ENCODE peak calls at places on chromosomes 7 and 10, in nine cellular contexts. U is A549, G is HL-60, D is HCT116, C is Panc1, O is GM23338, A is K562, R is SK-N-SH, N is GM12878. S is an unnamed sample.

GRCh38 chr7:126574276-126574675 is 678.5 kb downstream of the GRM8 start:
- DNase-seq in U (peak; percentile 15), G (no peak), D (no peak), C (peak; percentile 67), O (no peak), A (no peak), R (no peak), N (no peak), S (no peak)

GRCh38 chr10:52451817-52452216 is 137.7 kb downstream of the DKK1 start:
- DNase-seq in U (peak; percentile 75), G (no peak), D (no peak), C (no peak), O (no peak), A (no peak), R (no peak), N (no peak), S (no peak)

GRCh38 chr10:49071221-49071761 is 44.0 kb downstream of the VSTM4 start:
- DNase-seq in U (no peak), G (no peak), D (no peak), C (no peak), O (no peak), A (no peak), R (no peak), N (no peak), S (no peak)

GRCh38 chr10:72736176-72736795 is 44.3 kb downstream of the MCU start:
- DNase-seq in U (peak; percentile 50), G (no peak), D (no peak), C (no peak), O (no peak), A (no peak), R (no peak), N (no peak), S (peak; percentile 17)

GRCh38 chr10:34047389-34047788 is 712.9 kb upstream of the NRP1 start:
- DNase-seq in U (no peak), G (no peak), D (no peak), C (no peak), O (no peak), A (no peak), R (no peak), N (no peak), S (no peak)

GRCh38 chr7:93053209-93053945 is 64.4 kb downstream of the SAMD9 start:
- DNase-seq in U (no peak), G (no peak), D (no peak), C (no peak), O (no peak), A (no peak), R (no peak), N (no peak), S (no peak)

GRCh38 chr7:41633690-41634089 is 69.2 kb downstream of the INHBA start:
- DNase-seq in U (no peak), G (no peak), D (no peak), C (no peak), O (no peak), A (no peak), R (no peak), N (no peak), S (no peak)

GRCh38 chr10:75197906-75198305 is 12.7 kb upstream of the VDAC2 start:
- DNase-seq in U (no peak), G (no peak), D (no peak), C (no peak), O (no peak), A (no peak), R (no peak), N (no peak), S (no peak)

GRCh38 chr7:111364413-111364812 is 197.9 kb downstream of the IMMP2L start:
- DNase-seq in U (peak; percentile 47), G (no peak), D (no peak), C (no peak), O (no peak), A (no peak), R (no peak), N (no peak), S (no peak)

GRCh38 chr10:113007821-113008220 is 57.8 kb downstream of the TCF7L2 start:
- DNase-seq in U (no peak), G (no peak), D (no peak), C (no peak), O (no peak), A (no peak), R (no peak), N (no peak), S (no peak)

GRCh38 chr10:60197206-60197605 is 192.5 kb downstream of the ANK3 start:
- DNase-seq in U (no peak), G (no peak), D (no peak), C (no peak), O (no peak), A (no peak), R (no peak), N (no peak), S (no peak)

GRCh38 chr7:47180268-47180826 is 401.6 kb downstream of the TNS3 start:
- DNase-seq in U (peak; percentile 55), G (peak; percentile 25), D (peak; percentile 33), C (peak; percentile 36), O (peak; percentile 78), A (peak; percentile 58), R (peak; percentile 73), N (no peak), S (peak; percentile 49)

GRCh38 chr7:52129278-52129677 is 812.7 kb upstream of the COBL start:
- DNase-seq in U (no peak), G (no peak), D (no peak), C (no peak), O (peak; percentile 20), A (no peak), R (no peak), N (no peak), S (no peak)
- TF ChIP-seq REST in U (no peak), G (no peak), D (no peak), C (no peak), O (no peak), A (no peak), R (no peak), N (no peak), S (no peak)

DNA sequence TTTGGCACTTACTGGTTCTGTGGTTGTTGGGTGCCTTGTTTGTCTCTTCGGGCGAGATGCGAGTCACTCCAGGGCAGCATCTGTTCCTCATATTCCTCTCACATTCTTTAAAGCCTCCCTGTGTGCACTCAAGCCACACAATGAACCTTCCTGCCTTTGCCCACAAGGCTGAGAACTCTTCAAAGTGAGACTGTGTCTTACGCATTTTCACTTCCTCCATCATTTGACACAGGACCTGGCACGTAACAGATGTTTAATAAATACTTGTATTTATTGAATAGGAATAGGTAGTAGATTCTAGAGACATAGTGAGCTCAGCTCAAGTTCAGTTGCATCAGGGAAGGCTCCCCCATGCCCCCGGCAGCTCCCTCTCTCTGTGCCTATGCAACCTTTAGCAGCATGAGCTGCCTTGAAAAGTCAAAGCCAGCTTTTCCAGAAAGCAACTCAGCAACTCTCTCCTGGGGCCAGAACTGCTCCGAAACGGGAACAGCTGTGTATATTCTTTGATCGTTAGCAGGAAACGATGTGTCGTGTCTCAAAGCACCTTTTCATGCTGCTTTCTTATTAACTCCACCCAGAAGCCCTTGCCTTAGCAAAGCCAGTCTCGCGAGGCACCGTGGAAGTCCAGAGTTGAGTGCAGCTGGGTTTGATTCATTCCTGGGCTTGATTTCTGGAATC is 97.5 kb downstream of the PFKFB3 start:
- DNase-seq in U (peak; percentile 63), G (peak; percentile 36), D (no peak), C (no peak), O (no peak), A (no peak), R (no peak), N (peak; percentile 97), S (no peak)
- TF ChIP-seq REST in U (no peak), G (no peak), D (no peak), C (no peak), O (no peak), A (no peak), R (no peak), N (no peak), S (no peak)

GRCh38 chr7:69448071-69448470 is 150.2 kb upstream of the AUTS2 start:
- DNase-seq in U (no peak), G (no peak), D (no peak), C (no peak), O (no peak), A (no peak), R (no peak), N (no peak), S (no peak)

GRCh38 chr7:69452797-69453196 is 145.5 kb upstream of the AUTS2 start:
- DNase-seq in U (no peak), G (no peak), D (no peak), C (no peak), O (no peak), A (no peak), R (no peak), N (no peak), S (no peak)

GRCh38 chr7:69445549-69445948 is 152.7 kb upstream of the AUTS2 start:
- DNase-seq in U (no peak), G (no peak), D (no peak), C (no peak), O (no peak), A (no peak), R (peak; percentile 69), N (no peak), S (no peak)

GRCh38 chr7:69451715-69452114 is 146.6 kb upstream of the AUTS2 start:
- DNase-seq in U (no peak), G (no peak), D (no peak), C (no peak), O (no peak), A (no peak), R (no peak), N (no peak), S (no peak)

DNA sequence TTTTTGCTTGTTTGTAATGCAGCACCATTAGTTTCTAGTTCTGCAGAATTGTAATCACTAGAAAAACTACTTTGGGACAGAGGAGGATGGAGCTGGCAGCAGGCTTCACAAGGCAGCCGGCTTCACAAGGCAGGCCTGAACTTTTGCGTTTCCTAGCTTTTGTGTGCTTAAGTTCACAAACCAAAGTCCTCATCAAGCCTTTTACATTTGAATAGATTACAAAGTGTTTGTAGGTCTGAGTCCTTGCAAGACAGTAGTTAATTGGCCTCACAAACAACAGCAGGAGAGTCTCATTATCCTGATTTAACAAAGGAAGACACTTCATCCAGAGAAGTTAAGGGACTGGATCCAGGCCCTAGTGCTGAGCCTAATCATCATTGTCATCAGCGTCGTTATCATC is 147.8 kb upstream of the AUTS2 start:
- DNase-seq in U (no peak), G (no peak), D (no peak), C (no peak), O (peak; percentile 89), A (no peak), R (no peak), N (no peak), S (no peak)
- TF ChIP-seq REST in U (no peak), G (no peak), D (no peak), C (no peak), O (no peak), A (no peak), R (no peak), N (no peak), S (no peak)

DNA sequence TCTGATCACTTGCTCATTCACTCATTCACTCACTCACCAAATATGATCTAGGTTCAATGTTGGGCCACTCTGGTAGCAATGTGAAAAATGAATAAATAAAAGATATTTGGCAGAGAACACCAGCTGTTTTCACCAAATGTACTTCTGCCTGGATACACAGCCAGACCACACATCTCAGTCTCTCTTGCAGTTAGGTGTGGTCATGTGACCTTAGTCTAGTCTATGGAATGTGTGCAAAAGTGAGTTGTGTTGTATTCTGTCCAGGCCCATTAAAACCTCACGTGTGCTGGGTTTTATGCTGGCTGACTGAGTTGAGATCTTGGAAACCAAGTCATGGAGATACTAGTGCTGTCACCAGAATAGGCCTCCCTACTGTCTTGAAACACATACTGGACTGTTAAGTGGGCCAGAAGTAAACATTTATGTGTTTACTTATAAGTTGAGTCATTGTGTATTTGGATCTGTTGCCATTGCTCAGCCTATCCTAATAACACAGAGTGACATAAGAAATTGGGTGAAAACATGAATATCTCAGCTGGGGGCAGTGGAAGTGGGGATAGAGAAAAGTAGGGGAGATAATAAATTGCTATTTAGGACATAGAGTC is 145.5 kb downstream of the PTEN start:
- DNase-seq in U (peak; percentile 50), G (no peak), D (no peak), C (peak; percentile 38), O (no peak), A (no peak), R (no peak), N (no peak), S (no peak)
- TF ChIP-seq REST in U (no peak), G (no peak), D (no peak), C (no peak), O (no peak), A (no peak), R (no peak), N (no peak), S (no peak)